ENCODE peak calls at places on chromosomes 4 and X, in six cellular contexts. P is anterior cingulate cortex, D is caudate nucleus, Y is GM12865, S is NCI-H2171, J is GM12891. V is an unnamed sample.

GRCh38 chr4:81743731-81744465 is 272.2 kb upstream of the RASGEF1B start:
- DNase-seq in P (no peak), D (no peak), Y (no peak), S (no peak), J (no peak), V (no peak)

GRCh38 chr4:73021634-73022033 is 47.9 kb downstream of the COX18 start:
- DNase-seq in P (no peak), D (no peak), Y (peak; percentile 49), S (no peak), J (peak; percentile 26), V (no peak)

GRCh38 chr4:2962099-2962455 is 1.1 kb downstream of the NOP14 start:
- DNase-seq in P (no peak), D (no peak), Y (peak; percentile 67), S (no peak), J (no peak), V (peak; percentile 55)

GRCh38 chr4:118756958-118757357 is 71.8 kb downstream of the METTL14 start:
- DNase-seq in P (no peak), D (no peak), Y (no peak), S (no peak), J (no peak), V (no peak)

GRCh38 chr4:8922481-8922880 is 50.8 kb upstream of the HMX1 start:
- DNase-seq in P (no peak), D (no peak), Y (no peak), S (no peak), J (no peak), V (no peak)

GRCh38 chr4:18075823-18076433 is 54.4 kb upstream of the LCORL start:
- DNase-seq in P (no peak), D (no peak), Y (peak; percentile 67), S (no peak), J (no peak), V (peak; percentile 11)

GRCh38 chr4:76504613-76505465 is 69.8 kb downstream of the SHROOM3 start:
- DNase-seq in P (no peak), D (no peak), Y (peak; percentile 59), S (peak; percentile 4), J (peak; percentile 11), V (peak; percentile 36)

GRCh38 chr4:187608001-187608421 is 387.6 kb upstream of the ZFP42 start:
- DNase-seq in P (no peak), D (no peak), Y (no peak), S (no peak), J (no peak), V (no peak)

GRCh38 chrX:64792598-64793337 is 183.5 kb downstream of the ZC4H2 start:
- DNase-seq in P (no peak), D (no peak), Y (peak; percentile 15), S (no peak), J (no peak), V (no peak)

GRCh38 chrX:71609095-71609750 is 9.1 kb downstream of the CXCR3 start:
- DNase-seq in P (no peak), D (no peak), Y (peak; percentile 36), S (no peak), J (no peak), V (no peak)

GRCh38 chr4:189740873-189741272 is 199.8 kb upstream of the FRG1 start:
- DNase-seq in P (no peak), D (no peak), Y (no peak), S (no peak), J (no peak), V (no peak)

GRCh38 chrX:153444333-153445011 is 1.4 kb downstream of the TREX2 start:
- DNase-seq in P (no peak), D (no peak), Y (no peak), S (no peak), J (no peak), V (no peak)

GRCh38 chr4:40933272-40934053 is 183.7 kb downstream of the NSUN7 start:
- DNase-seq in P (peak; percentile 61), D (peak; percentile 76), Y (no peak), S (no peak), J (no peak), V (no peak)

GRCh38 chrX:155046129-155046810 is 19.6 kb downstream of the FUNDC2 start:
- DNase-seq in P (no peak), D (no peak), Y (no peak), S (no peak), J (no peak), V (no peak)

GRCh38 chr4:6676722-6677558 is 16.7 kb upstream of the S100P start:
- DNase-seq in P (no peak), D (no peak), Y (no peak), S (no peak), J (no peak), V (no peak)

GRCh38 chr4:17667653-17668201 is 53.3 kb downstream of the MED28 start:
- DNase-seq in P (no peak), D (no peak), Y (no peak), S (no peak), J (no peak), V (no peak)

GRCh38 chr4:123804171-123804721 is 407.7 kb downstream of the SPRY1 start:
- DNase-seq in P (no peak), D (no peak), Y (no peak), S (no peak), J (no peak), V (no peak)

GRCh38 chr4:7156273-7157139 is 35.8 kb upstream of the SORCS2 start:
- DNase-seq in P (no peak), D (no peak), Y (no peak), S (no peak), J (no peak), V (no peak)

GRCh38 chr4:140641789-140642439 is 73.2 kb upstream of the UCP1 start:
- DNase-seq in P (no peak), D (no peak), Y (no peak), S (no peak), J (no peak), V (no peak)

GRCh38 chrX:122087353-122087752 is 1039.9 kb downstream of the GLUD2 start:
- DNase-seq in P (no peak), D (no peak), Y (no peak), S (no peak), J (no peak), V (no peak)

GRCh38 chr4:170234800-170235199 is 145.0 kb upstream of the AADAT start:
- DNase-seq in P (no peak), D (no peak), Y (no peak), S (no peak), J (no peak), V (no peak)

V was measured in KG1.